ENCODE peak calls at places on chromosomes 3 and 15, in four cellular contexts. O is fibroblast of lung, T is mammary epithelial cell, N is lung. A is an unnamed sample. For H3K4me1, the result is how much of the 10 kb centered on the place peaks cover.

GRCh38 chr15:80070840-80071239 is 11.4 kb downstream of the ZFAND6 start:
- DNase-seq in N (no peak), T (no peak), O (peak), A (no peak)

GRCh38 chr3:148694116-148694515 is 3.6 kb upstream of the AGTR1 start:
- DNase-seq in T (no peak), N (no peak), O (no peak), A (no peak)

GRCh38 chr3:40677321-40677720 is 152.6 kb downstream of the ZNF621 start:
- DNase-seq in O (no peak), N (no peak), T (no peak), A (no peak)

GRCh38 chr3:140022061-140022781 is 87.2 kb downstream of the CLSTN2 start:
- DNase-seq in N (no peak), T (no peak), O (peak), A (no peak)

GRCh38 chr15:96521386-96521785 is 190.9 kb downstream of the NR2F2 start:
- DNase-seq in T (no peak), N (no peak), O (no peak), A (no peak)

GRCh38 chr3:9912294-9912935 is 4.5 kb upstream of the IL17RC start:
- DNase-seq in N (no peak), O (peak), T (peak), A (peak)

GRCh38 chr3:184697845-184698244 is 14.0 kb downstream of the MAGEF1 start:
- DNase-seq in O (no peak), N (no peak), T (no peak), A (no peak)

GRCh38 chr15:64845183-64845611 is 3.5 kb downstream of the PLEKHO2 start:
- DNase-seq in N (no peak), O (peak), T (no peak), A (no peak)

GRCh38 chr15:101029971-101030661 is 111.0 kb downstream of the LRRK1 start:
- DNase-seq in O (no peak), N (peak), T (no peak), A (no peak)

GRCh38 chr3:52798978-52799476 is 4.4 kb downstream of the ITIH3 start:
- DNase-seq in T (peak), O (no peak), N (no peak), A (peak)

GRCh38 chr3:146189519-146190173 is 28.7 kb upstream of the PLOD2 start:
- DNase-seq in O (peak), N (no peak), T (peak), A (peak)

GRCh38 chr3:127342735-127343134 is 54.9 kb upstream of the PRR20G start:
- DNase-seq in O (no peak), T (no peak), N (peak), A (no peak)
- TF ChIP-seq CTCF in O (no peak), T (no peak), N (no peak), A (peak)

GRCh38 chr3:8653800-8654408 is 9.3 kb upstream of the SSUH2 start:
- DNase-seq in N (no peak), T (no peak), O (peak), A (no peak)

GRCh38 chr3:8657804-8658311 is 13.3 kb upstream of the SSUH2 start:
- DNase-seq in N (no peak), O (peak), T (no peak), A (no peak)

GRCh38 chr3:8656240-8656639 is 11.6 kb upstream of the SSUH2 start:
- DNase-seq in T (no peak), N (no peak), O (no peak), A (no peak)

GRCh38 chr3:8652323-8652987 is 7.9 kb upstream of the SSUH2 start:
- DNase-seq in N (no peak), O (no peak), T (no peak), A (no peak)

DNA sequence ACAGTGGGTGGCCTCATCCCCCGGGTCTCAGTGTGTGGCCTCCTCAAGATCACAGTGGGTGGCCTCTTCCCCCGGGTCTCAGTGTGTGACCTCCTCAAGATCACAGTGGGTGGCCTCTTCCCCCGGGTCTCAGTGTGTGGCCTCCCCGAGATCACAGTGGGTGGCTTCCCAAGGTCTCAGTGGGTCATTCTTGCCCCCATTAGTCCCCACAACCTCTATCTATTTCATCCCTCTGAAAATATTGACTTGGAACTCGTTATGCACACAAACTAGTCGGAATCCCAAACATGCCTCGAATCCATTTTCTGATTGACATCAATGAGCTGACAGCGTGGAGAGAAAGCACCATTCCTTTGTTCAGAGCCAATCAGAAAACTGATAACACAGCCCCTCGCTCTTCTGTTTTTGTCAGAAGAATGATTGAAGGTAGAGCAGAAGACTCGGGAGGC is 10.8 kb upstream of the SSUH2 start:
- DNase-seq in N (no peak), O (no peak), T (no peak), A (no peak)
- H3K27ac ChIP-seq in N (no peak), O (no peak), T (no peak), A (no peak)

GRCh38 chr3:186963636-186964035 is 33.3 kb downstream of the ST6GAL1 start:
- DNase-seq in O (no peak), T (no peak), N (no peak), A (no peak)

GRCh38 chr3:186964071-186964470 is 33.7 kb downstream of the ST6GAL1 start:
- DNase-seq in T (no peak), O (no peak), N (no peak), A (no peak)

GRCh38 chr3:186962445-186962844 is 32.1 kb downstream of the ST6GAL1 start:
- DNase-seq in T (no peak), N (no peak), O (no peak), A (no peak)

GRCh38 chr3:186959029-186959624 is 28.8 kb downstream of the ST6GAL1 start:
- DNase-seq in T (no peak), N (no peak), O (no peak), A (no peak)

DNA sequence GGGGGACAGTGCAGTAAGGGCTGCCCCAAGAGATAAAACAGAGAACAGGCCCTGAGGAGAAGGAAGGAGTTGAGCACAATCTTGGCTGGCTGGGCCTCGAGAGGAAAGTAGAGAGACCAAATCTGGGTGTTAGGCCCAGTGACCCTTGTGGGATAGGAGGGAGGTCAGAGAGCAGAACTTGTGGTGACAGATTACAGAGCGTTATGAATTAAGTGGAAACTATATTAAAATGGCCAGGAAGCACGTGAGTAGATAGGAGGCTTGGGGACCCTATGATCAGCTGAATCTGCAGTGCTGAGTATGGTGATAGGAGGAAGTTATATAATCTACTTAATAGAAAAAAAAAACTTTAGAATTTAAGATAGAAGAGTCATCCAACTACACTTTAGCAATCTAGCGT is 30.0 kb downstream of the ST6GAL1 start:
- DNase-seq in N (no peak), O (no peak), T (no peak), A (no peak)
- H3K4me1 ChIP-seq in N (under half), O (under half), T (under half), A (under half)

GRCh38 chr15:40106203-40107161 is 2.2 kb downstream of the BMF start:
- DNase-seq in T (peak), O (no peak), N (peak), A (no peak)
- TF ChIP-seq CTCF in T (no peak), O (no peak), N (no peak), A (peak)

GRCh38 chr3:11587766-11588165 is 55.9 kb downstream of the VGLL4 start:
- DNase-seq in N (no peak), O (no peak), T (no peak), A (no peak)
- H3K27ac ChIP-seq in N (peak), O (no peak), T (no peak), A (no peak)

GRCh38 chr15:67079361-67079760 is 14.0 kb downstream of the SMAD3 start:
- DNase-seq in O (no peak), N (no peak), T (no peak), A (no peak)

GRCh38 chr15:67083135-67083766 is 17.8 kb downstream of the SMAD3 start:
- DNase-seq in N (no peak), T (no peak), O (no peak), A (no peak)

GRCh38 chr15:67080118-67080899 is 14.9 kb downstream of the SMAD3 start:
- DNase-seq in N (peak), T (peak), O (peak), A (no peak)

GRCh38 chr15:67082007-67082536 is 16.7 kb downstream of the SMAD3 start:
- DNase-seq in N (peak), O (no peak), T (no peak), A (no peak)

DNA sequence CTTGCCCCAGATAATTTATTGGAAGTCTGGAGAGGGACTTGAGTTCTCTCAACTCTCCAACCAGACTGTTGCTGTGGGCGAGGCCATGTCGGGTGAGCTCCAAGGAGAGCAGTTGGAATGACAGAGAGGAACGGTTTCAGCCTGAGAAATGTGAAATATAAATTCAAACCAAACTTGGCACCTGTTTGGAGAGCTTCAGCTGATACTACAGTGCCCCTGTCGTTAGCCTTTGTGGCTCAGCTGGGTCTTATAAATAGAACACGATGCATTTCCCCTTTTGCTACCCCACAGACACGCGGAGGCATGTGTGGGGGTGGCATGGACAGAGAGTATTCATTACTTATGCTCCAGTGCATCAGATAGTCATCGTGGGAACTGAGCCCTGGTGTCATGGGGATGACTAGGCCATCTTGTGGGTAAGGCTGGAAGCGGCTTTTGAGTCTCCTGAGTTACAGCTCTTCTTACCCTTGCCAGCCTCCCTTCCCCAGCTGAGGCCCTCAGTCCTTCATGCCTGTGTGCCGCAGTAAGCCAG is 15.6 kb downstream of the SMAD3 start:
- DNase-seq in T (peak), N (peak), O (peak), A (peak)
- H3K4me1 ChIP-seq in T (under half), N (under half), O (half or more), A (half or more)

DNA sequence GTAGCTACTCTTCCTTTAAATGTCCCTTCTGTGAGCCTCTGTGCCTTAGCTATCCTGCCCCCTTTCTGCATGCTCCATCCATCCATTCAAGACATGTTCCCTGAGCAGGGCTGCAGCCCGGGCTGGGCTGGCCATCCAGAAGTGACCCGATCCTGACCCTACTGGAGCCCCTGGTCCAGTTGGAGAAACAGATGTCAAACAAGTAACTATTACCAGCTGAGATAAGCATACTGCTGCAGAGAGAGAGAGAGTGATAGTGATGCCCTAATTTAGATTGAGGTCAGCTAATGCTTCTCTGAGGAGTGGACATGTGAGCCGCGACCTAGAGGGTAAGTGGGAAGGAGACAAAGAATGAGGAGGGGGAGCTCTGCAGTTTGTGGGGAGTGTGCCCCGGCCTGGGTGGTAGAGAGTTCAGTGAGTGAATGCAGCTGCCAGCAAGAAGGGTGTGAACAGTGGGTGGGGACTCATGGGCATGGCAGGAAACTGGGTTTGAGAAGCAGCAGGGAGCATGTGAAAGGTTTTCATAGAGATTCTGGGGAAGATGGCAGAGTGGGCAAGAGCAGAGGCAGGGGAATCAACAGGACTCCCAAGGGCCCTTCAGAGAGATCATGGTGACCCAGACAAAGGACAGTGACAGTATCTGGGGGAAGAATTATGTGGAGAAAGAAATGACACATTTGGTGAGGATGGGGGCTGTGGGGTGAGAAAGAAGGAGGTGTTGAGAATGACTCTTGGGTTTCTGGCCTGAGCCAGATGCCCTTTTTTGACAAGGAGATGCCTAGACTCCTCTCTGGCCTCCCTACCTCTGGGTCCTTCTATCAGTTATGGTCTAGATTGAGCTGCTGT is 44.9 kb downstream of the CHCHD6 start:
- DNase-seq in T (no peak), N (no peak), O (no peak), A (no peak)
- TF ChIP-seq CTCF in T (no peak), N (no peak), O (no peak), A (no peak)

GRCh38 chr3:123412076-123412475 is 36.8 kb downstream of the ADCY5 start:
- DNase-seq in N (no peak), T (no peak), O (no peak), A (no peak)
- H3K27ac ChIP-seq in N (no peak), T (no peak), O (no peak), A (no peak)

DNA sequence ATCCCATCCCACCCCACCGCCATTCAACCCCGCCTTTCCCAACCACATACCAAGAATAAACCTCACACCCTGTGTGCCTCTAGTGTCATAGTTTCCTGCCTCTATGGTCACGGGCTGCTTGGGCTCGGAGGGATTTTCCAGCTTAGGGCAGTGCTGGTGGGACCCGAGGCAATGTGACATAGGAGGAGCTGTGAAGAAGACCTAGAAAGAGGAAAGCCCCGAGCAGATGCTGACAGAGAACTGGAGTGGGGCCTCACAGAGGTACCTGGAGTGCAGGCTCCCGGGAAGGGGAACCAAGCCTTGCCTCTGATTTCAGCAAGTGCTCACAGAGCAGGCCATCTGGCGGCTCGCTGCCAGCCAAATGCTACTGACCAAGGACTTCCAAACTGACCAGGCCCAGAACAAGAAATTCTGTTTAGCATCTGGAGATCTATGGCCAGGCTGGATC is 27.5 kb downstream of the BHLHE40 start:
- DNase-seq in O (no peak), N (no peak), T (peak), A (no peak)
- H3K4me1 ChIP-seq in O (under half), N (under half), T (under half), A (under half)

GRCh38 chr3:58564054-58564453 is 13.1 kb downstream of the FAM107A start:
- DNase-seq in N (no peak), T (no peak), O (no peak), A (no peak)

GRCh38 chr3:58562498-58562897 is 14.7 kb downstream of the FAM107A start:
- DNase-seq in O (no peak), T (no peak), N (no peak), A (no peak)

GRCh38 chr3:58563386-58564035 is 13.7 kb downstream of the FAM107A start:
- DNase-seq in N (no peak), O (peak), T (peak), A (peak)

GRCh38 chr3:58559586-58559985 is 17.6 kb downstream of the FAM107A start:
- DNase-seq in N (no peak), T (no peak), O (no peak), A (no peak)

GRCh38 chr3:58560771-58561311 is 16.4 kb downstream of the FAM107A start:
- DNase-seq in N (no peak), O (peak), T (peak), A (peak)
- TF ChIP-seq CTCF in N (no peak), O (peak), T (peak), A (peak)

A was measured in foreskin keratinocyte.